ENCODE peak calls at places on chromosomes 5 and 9, in nine cellular contexts. H is Caco-2, K is stomach, O is neural crest cell, U is B cell, R is BJ, B is heart left ventricle, W is choroid plexus epithelial cell, C is BE2C. X is an unnamed sample.

GRCh38 chr9:135209852-135210251 is 122.4 kb downstream of the OLFM1 start:
- DNase-seq in H (no peak), K (no peak), O (no peak), U (no peak), R (no peak), B (peak), W (peak), C (no peak), X (no peak)

GRCh38 chr9:71655141-71655540 is 113.2 kb downstream of the CEMIP2 start:
- DNase-seq in H (no peak), K (no peak), O (no peak), U (no peak), R (no peak), B (no peak), W (no peak), C (no peak), X (no peak)

GRCh38 chr5:115191439-115192031 is 21.8 kb upstream of the TRIM36 start:
- DNase-seq in H (no peak), K (no peak), O (no peak), U (no peak), R (no peak), B (no peak), W (no peak), C (no peak), X (no peak)

GRCh38 chr5:175652741-175653663 is 4.9 kb upstream of the HRH2 start:
- DNase-seq in H (no peak), K (no peak), O (no peak), U (no peak), R (no peak), B (no peak), W (peak), C (no peak), X (no peak)

GRCh38 chr5:10602031-10602806 is 38.3 kb downstream of the ANKRD33B start:
- DNase-seq in H (no peak), K (no peak), O (no peak), U (no peak), R (no peak), B (no peak), W (no peak), C (peak), X (no peak)

GRCh38 chr5:116675628-116675910 is 100.9 kb upstream of the SEMA6A start:
- DNase-seq in H (no peak), K (no peak), O (no peak), U (no peak), R (no peak), B (no peak), W (no peak), C (no peak), X (no peak)

GRCh38 chr5:150734579-150735384 is 24.0 kb downstream of the DCTN4 start:
- DNase-seq in H (no peak), K (peak), O (no peak), U (peak), R (no peak), B (peak), W (no peak), C (no peak), X (peak)

GRCh38 chr9:134551176-134551575 is 90.4 kb upstream of the COL5A1 start:
- DNase-seq in H (no peak), K (no peak), O (no peak), U (no peak), R (no peak), B (no peak), W (no peak), C (no peak), X (no peak)

GRCh38 chr9:127802576-127803443 is at the start of gene FPGS:
- DNase-seq in H (peak), K (peak), O (peak), U (peak), R (peak), B (peak), W (peak), C (peak), X (peak)

GRCh38 chr9:78707481-78707977 is 410.6 kb downstream of the PSAT1 start:
- DNase-seq in H (no peak), K (no peak), O (no peak), U (peak), R (peak), B (no peak), W (peak), C (no peak), X (peak)

GRCh38 chr5:16143361-16144049 is 36.1 kb downstream of the MARCHF11 start:
- DNase-seq in H (no peak), K (no peak), O (no peak), U (no peak), R (no peak), B (no peak), W (no peak), C (no peak), X (no peak)

GRCh38 chr5:10301842-10302610 is 5.7 kb downstream of the CMBL start:
- DNase-seq in H (no peak), K (peak), O (no peak), U (no peak), R (no peak), B (peak), W (no peak), C (no peak), X (no peak)

GRCh38 chr9:116007824-116008223 is 145.8 kb upstream of the PAPPA start:
- DNase-seq in H (no peak), K (no peak), O (no peak), U (no peak), R (no peak), B (no peak), W (no peak), C (no peak), X (no peak)

GRCh38 chr5:60652206-60652605 is 47.8 kb downstream of the DEPDC1B start:
- DNase-seq in H (no peak), K (no peak), O (no peak), U (no peak), R (peak), B (no peak), W (peak), C (no peak), X (no peak)

GRCh38 chr5:62354028-62354874 is 48.2 kb downstream of the KIF2A start:
- DNase-seq in H (no peak), K (no peak), O (no peak), U (no peak), R (peak), B (no peak), W (peak), C (peak), X (peak)

GRCh38 chr5:156851880-156852279 is 1.8 kb downstream of the PPP1R2B start:
- DNase-seq in H (no peak), K (no peak), O (no peak), U (no peak), R (no peak), B (no peak), W (no peak), C (no peak), X (no peak)

GRCh38 chr5:181164076-181164952 is 16.9 kb downstream of the OR2V2 start:
- DNase-seq in H (no peak), K (no peak), O (no peak), U (no peak), R (no peak), B (no peak), W (no peak), C (no peak), X (no peak)

GRCh38 chr9:125966456-125966855 is 219.3 kb downstream of the PBX3 start:
- DNase-seq in H (no peak), K (no peak), O (no peak), U (no peak), R (no peak), B (no peak), W (no peak), C (peak), X (no peak)

GRCh38 chr9:111152614-111153013 is 114.3 kb upstream of the LPAR1 start:
- DNase-seq in H (no peak), K (no peak), O (no peak), U (no peak), R (no peak), B (no peak), W (no peak), C (no peak), X (no peak)

GRCh38 chr5:14326035-14326909 is 183.1 kb downstream of the TRIO start:
- DNase-seq in H (peak), K (no peak), O (no peak), U (no peak), R (no peak), B (no peak), W (no peak), C (peak), X (no peak)

GRCh38 chr5:97250113-97250512 is 67.1 kb upstream of the RIOK2 start:
- DNase-seq in H (no peak), K (no peak), O (no peak), U (no peak), R (no peak), B (no peak), W (no peak), C (no peak), X (no peak)

GRCh38 chr5:178428341-178429155 is 161.6 kb downstream of the COL23A1 start:
- DNase-seq in H (no peak), K (peak), O (no peak), U (no peak), R (no peak), B (peak), W (no peak), C (no peak), X (no peak)

GRCh38 chr9:23683476-23684095 is 142.5 kb downstream of the ELAVL2 start:
- DNase-seq in H (no peak), K (no peak), O (no peak), U (no peak), R (no peak), B (no peak), W (no peak), C (no peak), X (no peak)

GRCh38 chr9:13790055-13790454 is 510.6 kb upstream of the MPDZ start:
- DNase-seq in H (no peak), K (no peak), O (no peak), U (no peak), R (no peak), B (no peak), W (no peak), C (no peak), X (no peak)

GRCh38 chr5:149466457-149466972 is 84.7 kb downstream of the CSNK1A1 start:
- DNase-seq in H (no peak), K (no peak), O (no peak), U (no peak), R (no peak), B (no peak), W (peak), C (peak), X (no peak)

GRCh38 chr5:77851229-77852067 is 75.3 kb upstream of the TBCA start:
- DNase-seq in H (no peak), K (no peak), O (peak), U (peak), R (no peak), B (no peak), W (peak), C (peak), X (peak)

GRCh38 chr5:31921852-31922305 is 252.2 kb downstream of the GOLPH3 start:
- DNase-seq in H (no peak), K (no peak), O (no peak), U (no peak), R (no peak), B (no peak), W (peak), C (no peak), X (no peak)

GRCh38 chr5:62496876-62497275 is 81.7 kb upstream of the LRRC70 start:
- DNase-seq in H (no peak), K (no peak), O (no peak), U (no peak), R (no peak), B (no peak), W (no peak), C (no peak), X (no peak)

GRCh38 chr5:155222393-155222792 is 208.8 kb downstream of the KIF4B start:
- DNase-seq in H (no peak), K (no peak), O (no peak), U (no peak), R (no peak), B (no peak), W (no peak), C (no peak), X (no peak)

GRCh38 chr9:113622600-113623400 is 159.3 kb downstream of the RGS3 start:
- DNase-seq in H (peak), K (no peak), O (no peak), U (peak), R (no peak), B (peak), W (peak), C (peak), X (peak)

GRCh38 chr9:33458444-33458843 is 11.1 kb upstream of the AQP3 start:
- DNase-seq in H (peak), K (peak), O (no peak), U (no peak), R (no peak), B (no peak), W (no peak), C (no peak), X (peak)

GRCh38 chr9:124550080-124550479 is 42.9 kb upstream of the NR5A1 start:
- DNase-seq in H (no peak), K (no peak), O (no peak), U (no peak), R (no peak), B (no peak), W (no peak), C (no peak), X (no peak)

DNA sequence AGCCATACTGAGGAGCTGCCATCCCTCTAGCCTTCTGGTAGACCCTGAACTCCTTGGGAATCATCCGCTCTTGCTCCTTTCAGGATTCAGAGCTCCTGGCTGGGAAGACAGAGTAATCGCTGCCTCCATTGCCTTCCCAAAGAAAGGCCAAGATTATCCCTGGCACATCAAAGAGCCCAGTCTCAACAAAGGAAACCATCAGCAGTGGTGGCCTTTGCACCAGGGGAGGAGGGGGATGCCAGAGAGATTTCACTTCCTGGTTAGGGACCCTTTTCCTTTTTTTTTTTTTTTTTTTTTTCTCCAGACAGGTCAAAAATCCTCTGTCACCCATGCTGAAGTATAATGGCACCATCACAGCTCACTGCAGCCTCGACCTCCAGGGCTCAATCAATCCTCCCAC is 16.0 kb upstream of the ERGIC1 start:
- DNase-seq in H (no peak), K (no peak), O (no peak), U (no peak), R (no peak), B (no peak), W (no peak), C (no peak), X (no peak)
- TF ChIP-seq CTCF in H (no peak), K (no peak), O (no peak), U (no peak), R (no peak), B (no peak), W (no peak), C (no peak), X (no peak)

GRCh38 chr9:4069457-4070162 is 230.3 kb downstream of the GLIS3 start:
- DNase-seq in H (no peak), K (no peak), O (no peak), U (no peak), R (no peak), B (no peak), W (no peak), C (peak), X (no peak)

GRCh38 chr9:4077499-4078102 is 222.3 kb downstream of the GLIS3 start:
- DNase-seq in H (peak), K (peak), O (peak), U (no peak), R (no peak), B (peak), W (peak), C (peak), X (peak)

GRCh38 chr9:4068914-4069313 is 231.0 kb downstream of the GLIS3 start:
- DNase-seq in H (no peak), K (no peak), O (no peak), U (no peak), R (no peak), B (no peak), W (no peak), C (no peak), X (no peak)

GRCh38 chr9:4070266-4070665 is 229.6 kb downstream of the GLIS3 start:
- DNase-seq in H (no peak), K (no peak), O (no peak), U (no peak), R (no peak), B (no peak), W (no peak), C (no peak), X (no peak)

GRCh38 chr9:4073371-4073770 is 226.5 kb downstream of the GLIS3 start:
- DNase-seq in H (no peak), K (no peak), O (no peak), U (no peak), R (no peak), B (no peak), W (no peak), C (peak), X (no peak)
- TF ChIP-seq CTCF in H (peak), K (no peak), O (peak), U (no peak), R (peak), B (no peak), W (peak), C (peak), X (no peak)

DNA sequence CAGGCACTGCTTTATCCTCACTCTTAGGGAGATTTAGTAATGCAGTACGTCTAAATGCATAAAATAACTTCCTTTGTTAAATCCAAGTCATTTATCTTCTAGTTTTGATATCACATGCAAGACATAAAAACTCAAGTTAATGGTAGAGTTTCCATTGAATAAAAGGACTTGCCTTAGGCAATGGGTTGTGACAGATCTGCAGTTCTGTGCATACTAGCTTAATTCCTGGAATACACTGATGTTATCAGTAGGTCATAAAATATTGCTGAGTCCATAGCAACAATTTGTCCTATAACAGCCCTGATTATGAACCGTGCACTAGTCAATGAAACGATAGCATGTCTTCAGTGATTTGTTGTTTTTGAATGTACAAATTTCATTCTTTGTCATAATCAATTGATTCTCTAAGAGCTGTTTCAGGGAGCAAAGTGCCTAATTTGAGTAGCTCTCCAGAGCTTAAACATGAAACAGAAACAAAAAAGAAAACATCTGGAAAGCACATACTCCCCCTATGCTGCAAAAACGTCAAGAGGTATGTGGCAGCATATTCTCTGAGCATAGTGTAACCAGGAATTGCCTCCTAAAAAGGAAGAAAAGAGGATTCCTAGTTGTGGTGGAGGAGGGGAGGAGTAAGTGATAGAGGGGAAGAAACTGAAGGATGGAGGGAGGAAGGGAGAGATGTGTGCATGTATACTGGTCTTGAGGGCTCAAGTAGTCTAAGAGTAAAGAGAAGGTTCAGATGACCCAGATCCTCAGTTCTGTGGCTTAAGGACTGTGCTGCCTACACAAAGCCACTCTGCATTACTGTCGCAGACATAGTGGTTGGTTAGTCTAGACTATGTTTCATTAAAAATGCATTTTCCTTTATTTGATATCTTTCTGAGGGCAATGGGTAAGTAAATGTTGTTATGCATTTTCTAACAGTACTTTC is 589.2 kb downstream of the PRR16 start:
- DNase-seq in H (no peak), K (no peak), O (no peak), U (no peak), R (no peak), B (no peak), W (no peak), C (peak), X (no peak)
- TF ChIP-seq CTCF in H (no peak), K (no peak), O (no peak), U (no peak), R (no peak), B (no peak), W (no peak), C (peak), X (no peak)

GRCh38 chr9:7358876-7359275 is 440.7 kb downstream of the DMAC1 start:
- DNase-seq in H (no peak), K (no peak), O (no peak), U (no peak), R (no peak), B (no peak), W (peak), C (no peak), X (no peak)
- TF ChIP-seq CTCF in H (no peak), K (no peak), O (no peak), U (no peak), R (peak), B (no peak), W (peak), C (no peak), X (no peak)

GRCh38 chr5:135254183-135254582 is 144.8 kb downstream of the MACROH2A1 start:
- DNase-seq in H (no peak), K (no peak), O (no peak), U (no peak), R (no peak), B (no peak), W (no peak), C (no peak), X (no peak)
- TF ChIP-seq CTCF in H (no peak), K (no peak), O (no peak), U (no peak), R (no peak), B (no peak), W (no peak), C (no peak), X (no peak)

GRCh38 chr5:44252545-44252944 is 136.7 kb downstream of the FGF10 start:
- DNase-seq in H (no peak), K (no peak), O (no peak), U (no peak), R (no peak), B (no peak), W (no peak), C (no peak), X (no peak)
- TF ChIP-seq CTCF in H (no peak), K (no peak), O (no peak), U (no peak), R (no peak), B (no peak), W (no peak), C (no peak), X (no peak)

GRCh38 chr9:6197330-6197729 is 18.3 kb upstream of the IL33 start:
- DNase-seq in H (no peak), K (no peak), O (no peak), U (no peak), R (no peak), B (no peak), W (peak), C (no peak), X (no peak)
- TF ChIP-seq CTCF in H (no peak), K (peak), O (peak), U (no peak), R (peak), B (peak), W (peak), C (peak), X (no peak)